ENCODE peak calls at places on chromosome 13, in nine cellular contexts. S, L, I, V, P, E, M, B and Q are unnamed samples.

GRCh38 chr13:24254151-24254810 is 55.1 kb upstream of the C1QTNF9 start:
- DNase-seq in S (no peak), L (no peak), I (no peak), V (no peak), P (no peak), E (no peak), M (no peak), B (no peak), Q (no peak)

GRCh38 chr13:101942038-101942437 is 459.8 kb downstream of the FGF14 start:
- DNase-seq in S (no peak), L (peak), I (no peak), V (peak), P (no peak), E (peak), M (peak), B (peak), Q (no peak)

GRCh38 chr13:47036291-47037008 is 139.6 kb upstream of the HTR2A start:
- DNase-seq in S (peak), L (no peak), I (no peak), V (no peak), P (no peak), E (peak), M (no peak), B (no peak), Q (no peak)

GRCh38 chr13:101916758-101917474 is 464.4 kb downstream of the ITGBL1 start:
- DNase-seq in S (no peak), L (no peak), I (no peak), V (no peak), P (no peak), E (no peak), M (no peak), B (no peak), Q (no peak)

GRCh38 chr13:60591348-60591747 is 194.3 kb downstream of the TDRD3 start:
- DNase-seq in S (no peak), L (peak), I (no peak), V (no peak), P (no peak), E (no peak), M (peak), B (no peak), Q (no peak)

GRCh38 chr13:101309014-101309619 is 107.2 kb downstream of the NALCN start:
- DNase-seq in S (no peak), L (peak), I (no peak), V (no peak), P (no peak), E (no peak), M (peak), B (peak), Q (no peak)

GRCh38 chr13:27858046-27858445 is 61.8 kb upstream of the PDX1 start:
- DNase-seq in S (no peak), L (no peak), I (no peak), V (no peak), P (no peak), E (no peak), M (no peak), B (no peak), Q (no peak)

GRCh38 chr13:98869408-98870090 is 108.3 kb downstream of the DOCK9 start:
- DNase-seq in S (peak), L (no peak), I (no peak), V (no peak), P (peak), E (no peak), M (peak), B (no peak), Q (no peak)

GRCh38 chr13:66427330-66427990 is 802.7 kb downstream of the PCDH9 start:
- DNase-seq in S (no peak), L (no peak), I (no peak), V (no peak), P (no peak), E (no peak), M (no peak), B (no peak), Q (no peak)

GRCh38 chr13:102402292-102402691 is 444 bp upstream of the FGF14 start:
- DNase-seq in S (peak), L (no peak), I (peak), V (no peak), P (no peak), E (no peak), M (no peak), B (no peak), Q (no peak)

GRCh38 chr13:100392709-100393630 is 195.6 kb downstream of the GGACT start:
- DNase-seq in S (peak), L (peak), I (peak), V (peak), P (peak), E (peak), M (peak), B (peak), Q (no peak)

GRCh38 chr13:105960326-105960725 is 575.1 kb downstream of the EFNB2 start:
- DNase-seq in S (no peak), L (no peak), I (no peak), V (no peak), P (no peak), E (no peak), M (no peak), B (no peak), Q (no peak)

DNA sequence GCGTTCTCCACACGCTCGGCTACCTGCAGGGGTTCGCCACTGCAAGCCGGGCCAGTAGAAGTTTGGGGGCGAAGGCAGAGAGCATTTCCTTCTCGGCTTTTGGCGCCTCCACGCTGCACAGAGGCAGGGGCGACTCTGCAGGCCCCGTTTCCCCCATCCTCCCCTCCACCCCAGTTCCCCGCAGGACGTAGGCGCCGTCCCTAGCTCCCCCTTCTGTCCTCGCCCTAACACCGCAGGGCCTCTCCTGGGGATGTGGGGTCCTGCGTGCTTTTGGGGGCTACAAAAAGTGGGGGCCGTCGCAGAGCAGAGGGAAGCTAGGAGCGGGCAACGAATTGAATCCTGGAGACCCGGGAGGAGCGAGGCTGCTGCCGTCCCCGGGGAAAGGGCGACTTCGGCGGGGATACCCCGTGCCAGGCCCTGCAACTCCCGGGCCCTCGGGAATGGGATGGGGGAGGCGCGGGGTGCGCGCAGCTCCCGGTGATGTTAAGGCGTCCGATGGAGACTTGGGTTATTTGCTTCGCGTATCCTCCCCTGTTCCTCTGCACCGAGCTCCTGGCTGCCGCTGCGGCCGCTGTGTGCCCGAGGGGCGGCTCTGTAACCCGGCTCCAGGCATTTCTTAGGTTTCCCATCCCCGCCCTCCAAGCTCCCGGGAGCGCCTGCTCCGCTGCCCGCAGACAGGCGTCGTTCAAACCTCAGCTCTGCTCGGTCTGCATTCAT is 255.9 kb upstream of the SOX21 start:
- DNase-seq in S (no peak), L (no peak), I (peak), V (no peak), P (no peak), E (no peak), M (no peak), B (no peak), Q (no peak)
- TF ChIP-seq CTCF in S (no peak), L (no peak), I (no peak), V (no peak), P (no peak), E (no peak), M (no peak), B (no peak), Q (no peak)

GRCh38 chr13:33611016-33611805 is 206.7 kb upstream of the RFC3 start:
- DNase-seq in S (peak), L (no peak), I (no peak), V (no peak), P (no peak), E (no peak), M (no peak), B (no peak), Q (no peak)

GRCh38 chr13:33610471-33611015 is 207.4 kb upstream of the RFC3 start:
- DNase-seq in S (no peak), L (no peak), I (peak), V (no peak), P (no peak), E (no peak), M (no peak), B (no peak), Q (no peak)

GRCh38 chr13:33606692-33607091 is 211.3 kb upstream of the RFC3 start:
- DNase-seq in S (no peak), L (no peak), I (peak), V (peak), P (no peak), E (no peak), M (no peak), B (no peak), Q (no peak)
- TF ChIP-seq CTCF in S (no peak), L (no peak), I (peak), V (peak), P (no peak), E (no peak), M (no peak), B (no peak), Q (no peak)

DNA sequence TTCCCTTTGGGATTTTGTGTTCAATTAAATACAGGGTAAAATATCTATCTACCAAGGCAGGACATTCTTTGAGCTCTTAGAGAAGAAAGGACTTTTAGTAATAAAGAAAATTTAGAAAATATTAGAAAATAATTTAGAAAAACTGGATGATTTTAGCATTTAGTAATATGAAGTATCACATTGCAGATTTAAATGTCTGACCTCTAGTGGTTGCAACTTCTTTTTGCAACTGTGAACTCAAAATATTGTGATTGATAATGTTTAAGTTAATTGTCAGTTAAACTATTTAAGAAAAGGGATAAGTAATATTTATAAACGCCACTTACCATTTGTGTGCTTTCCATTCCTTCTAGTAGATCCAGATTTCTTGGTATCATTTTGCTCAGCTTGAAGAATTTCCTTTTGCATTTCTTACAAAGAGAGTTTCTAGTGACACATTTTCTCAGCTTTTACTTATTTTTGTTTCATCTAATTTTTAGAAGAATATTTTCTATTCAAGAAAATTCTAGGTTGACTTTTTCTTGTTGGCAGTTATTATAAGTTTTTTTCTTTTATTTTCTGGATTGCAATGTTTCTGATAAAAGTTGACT is 10.3 kb upstream of the POSTN start:
- DNase-seq in S (no peak), L (no peak), I (no peak), V (no peak), P (no peak), E (no peak), M (peak), B (no peak), Q (no peak)
- TF ChIP-seq CTCF in S (no peak), L (peak), I (peak), V (no peak), P (no peak), E (no peak), M (peak), B (peak), Q (no peak)

GRCh38 chr13:52744842-52745241 is 5.2 kb upstream of the CNMD start:
- DNase-seq in S (no peak), L (no peak), I (no peak), V (no peak), P (no peak), E (no peak), M (no peak), B (no peak), Q (no peak)

GRCh38 chr13:52751196-52751595 is 11.6 kb upstream of the CNMD start:
- DNase-seq in S (no peak), L (no peak), I (no peak), V (no peak), P (no peak), E (no peak), M (peak), B (no peak), Q (no peak)

GRCh38 chr13:52746141-52746540 is 6.5 kb upstream of the CNMD start:
- DNase-seq in S (no peak), L (no peak), I (no peak), V (no peak), P (no peak), E (no peak), M (no peak), B (no peak), Q (no peak)

GRCh38 chr13:52750713-52751112 is 11.1 kb upstream of the CNMD start:
- DNase-seq in S (no peak), L (no peak), I (no peak), V (no peak), P (no peak), E (no peak), M (no peak), B (no peak), Q (no peak)

DNA sequence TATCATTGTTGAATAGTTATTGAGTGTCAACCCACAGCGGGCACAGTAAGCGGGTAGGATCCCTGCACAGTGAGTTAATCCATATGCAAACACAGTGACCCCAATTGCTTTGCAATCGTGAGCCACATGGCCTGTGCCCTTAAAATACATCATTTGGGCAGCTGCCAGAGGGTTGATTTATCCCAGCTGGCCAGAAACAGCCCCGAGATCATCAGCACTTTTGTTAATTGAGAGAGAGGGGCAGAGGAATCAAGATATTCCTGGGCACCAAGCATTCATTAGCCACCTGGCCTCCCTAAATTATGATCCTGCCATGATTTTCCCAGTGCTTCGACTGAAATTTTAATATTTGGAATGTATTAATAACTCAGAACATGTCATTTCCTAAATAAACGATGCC is 9.8 kb upstream of the CNMD start:
- DNase-seq in S (no peak), L (no peak), I (no peak), V (no peak), P (no peak), E (no peak), M (no peak), B (no peak), Q (no peak)
- TF ChIP-seq CTCF in S (no peak), L (no peak), I (no peak), V (no peak), P (no peak), E (no peak), M (no peak), B (no peak), Q (no peak)

GRCh38 chr13:74573654-74574053 is 439.4 kb upstream of the KLF12 start:
- DNase-seq in S (no peak), L (no peak), I (peak), V (peak), P (no peak), E (no peak), M (no peak), B (no peak), Q (no peak)
- TF ChIP-seq CTCF in S (no peak), L (peak), I (peak), V (no peak), P (peak), E (no peak), M (peak), B (no peak), Q (no peak)

GRCh38 chr13:20482275-20482761 is 43.3 kb downstream of the CRYL1 start:
- DNase-seq in S (no peak), L (no peak), I (no peak), V (peak), P (no peak), E (peak), M (no peak), B (peak), Q (no peak)
- TF ChIP-seq CTCF in S (no peak), L (no peak), I (no peak), V (no peak), P (no peak), E (no peak), M (no peak), B (no peak), Q (no peak)

GRCh38 chr13:104773775-104774174 is 1707.6 kb upstream of the SLC10A2 start:
- DNase-seq in S (no peak), L (peak), I (no peak), V (peak), P (no peak), E (no peak), M (peak), B (peak), Q (no peak)
- TF ChIP-seq CTCF in S (peak), L (peak), I (peak), V (peak), P (no peak), E (no peak), M (peak), B (peak), Q (no peak)

GRCh38 chr13:77519808-77520207 is 15.7 kb upstream of the SCEL start:
- DNase-seq in S (no peak), L (no peak), I (no peak), V (no peak), P (no peak), E (no peak), M (peak), B (no peak), Q (no peak)

GRCh38 chr13:77523386-77523785 is 12.1 kb upstream of the SCEL start:
- DNase-seq in S (no peak), L (no peak), I (no peak), V (no peak), P (no peak), E (no peak), M (no peak), B (no peak), Q (no peak)

GRCh38 chr13:77522444-77522843 is 13.1 kb upstream of the SCEL start:
- DNase-seq in S (no peak), L (no peak), I (no peak), V (no peak), P (no peak), E (no peak), M (no peak), B (no peak), Q (no peak)

GRCh38 chr13:77521194-77521593 is 14.3 kb upstream of the SCEL start:
- DNase-seq in S (no peak), L (no peak), I (no peak), V (no peak), P (no peak), E (peak), M (peak), B (peak), Q (no peak)

GRCh38 chr13:77521595-77522367 is 13.7 kb upstream of the SCEL start:
- DNase-seq in S (peak), L (no peak), I (peak), V (peak), P (no peak), E (peak), M (peak), B (peak), Q (no peak)
- TF ChIP-seq CTCF in S (no peak), L (no peak), I (peak), V (peak), P (no peak), E (no peak), M (no peak), B (peak), Q (no peak)

GRCh38 chr13:57925250-57925649 is 293.7 kb downstream of the PCDH17 start:
- DNase-seq in S (no peak), L (no peak), I (no peak), V (peak), P (no peak), E (no peak), M (peak), B (no peak), Q (no peak)
- TF ChIP-seq CTCF in S (no peak), L (no peak), I (no peak), V (peak), P (no peak), E (no peak), M (no peak), B (no peak), Q (no peak)

GRCh38 chr13:63999614-64000013 is 2584.0 kb upstream of the PCDH20 start:
- DNase-seq in S (no peak), L (no peak), I (no peak), V (no peak), P (no peak), E (no peak), M (no peak), B (no peak), Q (no peak)
- TF ChIP-seq CTCF in S (no peak), L (no peak), I (no peak), V (no peak), P (no peak), E (no peak), M (no peak), B (no peak), Q (no peak)